ENCODE peak calls at places on chromosomes 7 and 10, in five cellular contexts. G is bronchial epithelial cell, Z is coronary artery, F is left lung, R is astrocyte of the cerebellum. Q is an unnamed sample.

GRCh38 chr10:92238586-92239098 is 52.2 kb downstream of the CPEB3 start:
- DNase-seq in G (peak; percentile 92), Z (no peak), F (peak; percentile 62), R (no peak), Q (no peak)

GRCh38 chr7:94417261-94417660 is 22.6 kb downstream of the COL1A2 start:
- DNase-seq in G (no peak), Z (no peak), F (no peak), R (no peak), Q (no peak)

GRCh38 chr7:118902600-118902999 is 678.1 kb downstream of the ANKRD7 start:
- DNase-seq in G (peak; percentile 73), Z (no peak), F (no peak), R (no peak), Q (no peak)

GRCh38 chr10:78552261-78552811 is 516.4 kb upstream of the ZMIZ1 start:
- DNase-seq in G (no peak), Z (peak; percentile 87), F (no peak), R (peak; percentile 94), Q (no peak)

GRCh38 chr7:155856656-155857055 is 44.4 kb upstream of the SHH start:
- DNase-seq in G (no peak), Z (peak; percentile 29), F (no peak), R (no peak), Q (no peak)

GRCh38 chr7:20778063-20778721 is 8.5 kb downstream of the SP8 start:
- DNase-seq in G (no peak), Z (no peak), F (peak; percentile 83), R (no peak), Q (peak; percentile 57)

GRCh38 chr7:106356-106755 is 86.0 kb upstream of the FAM20C start:
- DNase-seq in G (no peak), Z (no peak), F (no peak), R (no peak), Q (no peak)

GRCh38 chr7:2661096-2661449 is 26.9 kb upstream of the AMZ1 start:
- DNase-seq in G (no peak), Z (no peak), F (no peak), R (no peak), Q (no peak)

GRCh38 chr10:123526356-123527079 is 139.6 kb upstream of the GPR26 start:
- DNase-seq in G (no peak), Z (peak; percentile 68), F (no peak), R (no peak), Q (no peak)

GRCh38 chr7:91357929-91358328 is 93.7 kb downstream of the FZD1 start:
- DNase-seq in G (peak; percentile 4), Z (no peak), F (no peak), R (no peak), Q (no peak)

GRCh38 chr7:117165656-117166055 is 157.2 kb downstream of the WNT2 start:
- DNase-seq in G (no peak), Z (no peak), F (no peak), R (no peak), Q (no peak)

GRCh38 chr10:88991900-88992237 is 1.3 kb downstream of the FAS start:
- DNase-seq in G (no peak), Z (no peak), F (no peak), R (no peak), Q (peak; percentile 41)

GRCh38 chr7:15041226-15041625 is 138.7 kb upstream of the DGKB start:
- DNase-seq in G (no peak), Z (no peak), F (no peak), R (no peak), Q (no peak)

GRCh38 chr7:76247938-76248337 is 46.2 kb downstream of the SRRM3 start:
- DNase-seq in G (no peak), Z (no peak), F (no peak), R (no peak), Q (no peak)

GRCh38 chr7:89621925-89622641 is 532.2 kb upstream of the STEAP1 start:
- DNase-seq in G (no peak), Z (no peak), F (peak; percentile 20), R (no peak), Q (no peak)

GRCh38 chr10:13110908-13111307 is 10.9 kb downstream of the OPTN start:
- DNase-seq in G (no peak), Z (no peak), F (no peak), R (no peak), Q (no peak)

GRCh38 chr10:15293862-15294835 is 76.9 kb downstream of the FAM171A1 start:
- DNase-seq in G (no peak), Z (no peak), F (no peak), R (peak; percentile 53), Q (no peak)

GRCh38 chr10:3786295-3786981 is 1.4 kb upstream of the KLF6 start:
- DNase-seq in G (peak; percentile 78), Z (peak; percentile 77), F (no peak), R (no peak), Q (no peak)

GRCh38 chr10:93068411-93069244 is 5.1 kb upstream of the CYP26A1 start:
- DNase-seq in G (no peak), Z (no peak), F (peak; percentile 80), R (no peak), Q (no peak)

GRCh38 chr7:15839415-15840100 is 153.1 kb upstream of the MEOX2 start:
- DNase-seq in G (no peak), Z (peak; percentile 75), F (peak; percentile 30), R (no peak), Q (no peak)

GRCh38 chr7:25949672-25950487 is 202.1 kb upstream of the NFE2L3 start:
- DNase-seq in G (no peak), Z (no peak), F (no peak), R (no peak), Q (peak; percentile 29)

GRCh38 chr7:152704796-152705384 is 28.9 kb upstream of the XRCC2 start:
- DNase-seq in G (no peak), Z (no peak), F (no peak), R (no peak), Q (no peak)

GRCh38 chr10:75431180-75432111 is at the start of gene LRMDA:
- DNase-seq in G (no peak), Z (no peak), F (peak; percentile 94), R (no peak), Q (peak; percentile 34)

GRCh38 chr10:62772186-62772950 is 32.2 kb upstream of the ADO start:
- DNase-seq in G (no peak), Z (no peak), F (no peak), R (no peak), Q (no peak)

GRCh38 chr10:75640803-75641202 is 209.4 kb downstream of the LRMDA start:
- DNase-seq in G (no peak), Z (no peak), F (no peak), R (no peak), Q (no peak)

GRCh38 chr10:86110156-86110786 is 256.3 kb downstream of the GRID1 start:
- DNase-seq in G (no peak), Z (peak; percentile 46), F (no peak), R (no peak), Q (no peak)
- TF ChIP-seq CTCF in G (no peak), Z (no peak), F (no peak), R (no peak), Q (peak; percentile 22)

GRCh38 chr10:132942740-132943554 is 577 bp upstream of the CFAP46 start:
- DNase-seq in G (no peak), Z (no peak), F (no peak), R (no peak), Q (no peak)

GRCh38 chr10:132943555-132944404 is 1.4 kb upstream of the CFAP46 start:
- DNase-seq in G (no peak), Z (no peak), F (no peak), R (no peak), Q (no peak)

GRCh38 chr10:132941640-132942051 is 724 bp downstream of the CFAP46 start:
- DNase-seq in G (no peak), Z (no peak), F (peak; percentile 48), R (no peak), Q (no peak)

GRCh38 chr10:132940791-132941465 is 1.4 kb downstream of the CFAP46 start:
- DNase-seq in G (no peak), Z (no peak), F (peak; percentile 69), R (no peak), Q (no peak)

DNA sequence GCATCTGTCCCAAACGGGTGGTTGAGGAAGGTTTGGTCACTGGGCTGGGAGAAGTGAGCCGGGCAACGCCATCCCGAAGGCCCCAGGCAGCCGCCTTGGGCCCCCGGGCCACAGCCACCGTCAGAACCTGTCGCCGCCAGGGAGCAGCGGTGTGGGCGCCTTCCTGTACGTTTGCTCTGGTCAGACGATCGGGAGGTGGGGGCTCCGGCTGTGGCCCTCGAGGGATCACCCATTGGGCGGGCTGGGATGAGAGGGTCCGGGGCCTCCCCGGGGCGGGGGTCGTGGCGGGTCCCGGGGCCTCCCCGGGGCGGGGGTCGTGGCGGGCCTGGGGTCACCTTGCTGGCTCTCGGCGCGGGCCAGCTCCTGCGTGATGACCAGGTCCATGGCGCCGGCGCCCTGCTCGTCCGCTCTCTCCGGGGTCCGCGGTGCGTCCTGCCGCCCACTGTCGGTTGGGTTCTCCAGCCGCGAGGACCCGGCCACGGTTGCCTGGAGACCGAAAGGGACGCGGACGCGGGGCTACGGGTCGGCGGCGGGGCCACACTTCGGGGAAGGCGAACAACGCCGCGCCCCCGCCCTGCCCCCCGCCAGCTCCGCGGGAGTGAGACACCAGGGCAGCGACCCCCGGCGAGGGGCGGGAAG is at the start of gene CFAP46:
- DNase-seq in G (no peak), Z (no peak), F (peak; percentile 87), R (no peak), Q (peak; percentile 61)
- TF ChIP-seq CTCF in G (no peak), Z (no peak), F (no peak), R (no peak), Q (no peak)

DNA sequence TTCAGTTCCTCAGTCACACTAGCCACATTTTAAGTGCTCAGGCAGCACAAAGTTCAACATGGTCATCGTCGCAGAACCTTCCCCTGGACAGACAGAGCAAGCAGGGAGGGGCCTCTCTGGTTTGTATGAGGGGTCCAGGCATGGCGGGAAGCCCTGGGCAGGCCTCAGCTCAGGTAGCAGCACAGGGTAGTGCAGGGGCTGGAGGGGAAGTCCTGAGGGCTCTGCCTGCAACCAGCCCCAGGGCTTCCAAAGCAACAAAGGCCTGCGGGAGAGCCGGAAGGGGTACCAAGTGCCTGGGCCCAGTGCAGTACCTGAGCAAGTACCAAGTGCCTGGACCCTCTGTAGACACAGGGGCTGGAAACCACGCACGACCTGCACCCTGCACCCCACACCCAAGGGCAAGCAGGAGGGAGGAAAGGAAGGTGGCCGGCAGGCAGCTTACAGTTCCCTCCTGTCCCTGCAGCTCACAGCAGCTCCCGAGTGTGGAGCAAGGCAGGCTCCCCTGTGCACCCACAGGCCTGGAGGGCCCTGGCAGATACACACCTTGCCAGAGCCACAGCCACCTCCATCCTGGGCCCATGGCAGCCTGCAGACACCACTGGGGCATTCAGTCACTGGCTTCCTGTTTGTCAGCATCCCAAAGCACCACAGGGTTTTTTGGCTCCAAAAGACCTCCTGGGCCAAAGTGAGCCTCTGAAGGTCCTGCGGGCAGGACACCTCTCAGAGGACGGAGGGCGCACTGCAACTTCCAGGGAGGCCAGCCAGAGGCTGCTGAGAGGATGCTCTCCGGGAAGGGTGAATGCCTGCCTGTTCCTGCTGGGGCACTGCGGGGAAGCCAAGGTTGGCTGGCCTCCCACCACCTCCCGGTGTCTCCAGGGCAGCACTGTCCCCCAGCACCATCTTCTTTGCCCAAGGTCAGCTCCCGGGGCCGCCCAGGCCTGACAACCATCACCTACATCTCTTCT is 6.5 kb upstream of the RET start:
- DNase-seq in G (no peak), Z (no peak), F (peak; percentile 63), R (no peak), Q (no peak)
- TF ChIP-seq CTCF in G (no peak), Z (no peak), F (no peak), R (no peak), Q (no peak)

DNA sequence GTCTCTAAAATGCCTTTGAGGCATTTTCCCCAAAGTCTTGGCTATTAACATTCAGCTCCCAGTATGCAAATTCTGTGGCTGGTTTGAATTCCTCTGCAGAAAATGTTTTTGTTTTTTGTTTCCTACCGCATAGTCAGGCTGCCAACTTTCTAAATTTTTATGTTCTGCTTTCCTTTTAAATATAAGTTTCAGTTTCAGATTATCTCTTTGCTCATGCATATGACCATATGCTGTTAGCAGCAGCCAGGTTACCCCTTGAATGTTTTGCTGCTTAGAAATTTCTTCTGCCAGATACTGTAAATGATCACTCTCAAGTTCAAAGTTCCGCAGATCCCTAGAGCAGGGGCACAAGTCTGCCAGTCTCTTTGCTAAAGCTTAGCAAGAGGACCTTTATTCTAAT is 96.9 kb downstream of the PLPP4 start:
- DNase-seq in G (no peak), Z (no peak), F (no peak), R (no peak), Q (no peak)
- TF ChIP-seq CTCF in G (no peak), Z (no peak), F (no peak), R (no peak), Q (no peak)